ENCODE peak calls at places on chromosomes 7 and 10, in seven cellular contexts. C, H, Z, U, X, P and K are unnamed samples.

GRCh38 chr10:100803481-100803880 is 58.1 kb downstream of the PAX2 start:
- DNase-seq in C (peak), H (no peak), Z (no peak), U (no peak), X (no peak), P (no peak), K (no peak)

GRCh38 chr7:108452707-108453106 is 3.5 kb downstream of the NRCAM start:
- DNase-seq in C (no peak), H (no peak), Z (no peak), U (peak), X (peak), P (no peak), K (no peak)

GRCh38 chr7:119733480-119733879 is 539.5 kb upstream of the KCND2 start:
- DNase-seq in C (no peak), H (no peak), Z (no peak), U (no peak), X (no peak), P (no peak), K (no peak)

GRCh38 chr7:77727936-77728701 is 31.9 kb downstream of the RSBN1L start:
- DNase-seq in C (no peak), H (no peak), Z (no peak), U (no peak), X (peak), P (no peak), K (no peak)

GRCh38 chr10:33291053-33291592 is 43.3 kb downstream of the NRP1 start:
- DNase-seq in C (no peak), H (no peak), Z (no peak), U (peak), X (peak), P (no peak), K (no peak)

GRCh38 chr10:43235070-43235900 is 31.6 kb downstream of the RASGEF1A start:
- DNase-seq in C (peak), H (peak), Z (no peak), U (no peak), X (no peak), P (peak), K (no peak)

GRCh38 chr7:32131091-32131490 is 60.9 kb upstream of the PDE1C start:
- DNase-seq in C (no peak), H (no peak), Z (no peak), U (no peak), X (no peak), P (no peak), K (no peak)

GRCh38 chr7:128841961-128842673 is 11.9 kb downstream of the FLNC start:
- DNase-seq in C (no peak), H (peak), Z (peak), U (no peak), X (peak), P (peak), K (no peak)

GRCh38 chr7:112160130-112160770 is 45.9 kb downstream of the DOCK4 start:
- DNase-seq in C (no peak), H (no peak), Z (no peak), U (peak), X (no peak), P (no peak), K (no peak)

GRCh38 chr7:41889472-41889871 is 186.6 kb upstream of the INHBA start:
- DNase-seq in C (no peak), H (no peak), Z (no peak), U (peak), X (peak), P (no peak), K (no peak)

GRCh38 chr7:128021361-128021760 is 9.9 kb downstream of the LRRC4 start:
- DNase-seq in C (no peak), H (no peak), Z (no peak), U (peak), X (peak), P (no peak), K (no peak)

GRCh38 chr7:158695726-158696452 is 8.7 kb downstream of the NCAPG2 start:
- DNase-seq in C (no peak), H (peak), Z (peak), U (peak), X (peak), P (peak), K (no peak)

GRCh38 chr7:78953726-78954363 is 499.6 kb downstream of the MAGI2 start:
- DNase-seq in C (no peak), H (no peak), Z (no peak), U (no peak), X (peak), P (no peak), K (no peak)

GRCh38 chr10:117246997-117247667 is 6.2 kb downstream of the SLC18A2 start:
- DNase-seq in C (no peak), H (no peak), Z (no peak), U (peak), X (peak), P (no peak), K (no peak)

GRCh38 chr7:139923090-139923489 is 94.0 kb downstream of the TBXAS1 start:
- DNase-seq in C (no peak), H (no peak), Z (no peak), U (no peak), X (no peak), P (no peak), K (no peak)

GRCh38 chr10:20443094-20443493 is 454.0 kb downstream of the NEBL start:
- DNase-seq in C (no peak), H (no peak), Z (no peak), U (no peak), X (no peak), P (no peak), K (no peak)

GRCh38 chr7:7970113-7970619 is 1.6 kb downstream of the GLCCI1 start:
- DNase-seq in C (no peak), H (no peak), Z (no peak), U (no peak), X (no peak), P (no peak), K (no peak)

GRCh38 chr10:132632851-132633684 is 95.5 kb downstream of the INPP5A start:
- DNase-seq in C (no peak), H (peak), Z (no peak), U (peak), X (peak), P (no peak), K (no peak)

GRCh38 chr7:77538186-77538907 is 1.3 kb downstream of the PTPN12 start:
- DNase-seq in C (no peak), H (peak), Z (peak), U (peak), X (peak), P (peak), K (peak)

GRCh38 chr7:42218248-42218647 is 18.8 kb downstream of the GLI3 start:
- DNase-seq in C (no peak), H (no peak), Z (no peak), U (no peak), X (no peak), P (no peak), K (no peak)

GRCh38 chr7:107594961-107595737 is 15.1 kb downstream of the BCAP29 start:
- DNase-seq in C (no peak), H (no peak), Z (no peak), U (peak), X (peak), P (no peak), K (no peak)

GRCh38 chr10:37856881-37857286 is 526 bp downstream of the ZNF248 start:
- DNase-seq in C (no peak), H (peak), Z (peak), U (no peak), X (peak), P (peak), K (peak)

GRCh38 chr7:36462551-36463137 is 73.0 kb downstream of the ANLN start:
- DNase-seq in C (no peak), H (no peak), Z (no peak), U (no peak), X (no peak), P (no peak), K (no peak)